ENCODE peak calls at places on chromosomes 3 and 15, in four cellular contexts. O, C, L and E are unnamed samples. For H3K9me3, the result is how much of the 10 kb centered on the place peaks cover.

GRCh38 chr3:73451276-73451973 is 173.3 kb downstream of the PDZRN3 start:
- DNase-seq in L (no peak), C (peak), O (no peak), E (no peak)

GRCh38 chr3:143163562-143163961 is 44.0 kb downstream of the CHST2 start:
- DNase-seq in C (no peak), O (no peak), L (no peak), E (no peak)

GRCh38 chr15:77063249-77063648 is 7.7 kb downstream of the TSPAN3 start:
- DNase-seq in C (no peak), O (no peak), L (no peak), E (no peak)

GRCh38 chr3:11784962-11785361 is 61.7 kb downstream of the TAMM41 start:
- DNase-seq in C (peak), L (no peak), O (no peak), E (no peak)

GRCh38 chr3:51720292-51721061 is 13.6 kb downstream of the GRM2 start:
- DNase-seq in O (no peak), C (no peak), L (no peak), E (no peak)

GRCh38 chr15:92429378-92430066 is 35.8 kb downstream of the ST8SIA2 start:
- DNase-seq in L (no peak), C (no peak), O (no peak), E (peak)

GRCh38 chr3:113912551-113913246 is 35.1 kb upstream of the ZDHHC23 start:
- DNase-seq in C (peak), L (peak), O (peak), E (peak)

GRCh38 chr3:160885791-160886286 is 129.8 kb downstream of the PPM1L start:
- DNase-seq in L (no peak), O (peak), C (no peak), E (peak)

GRCh38 chr3:172107403-172107802 is 68.0 kb downstream of the FNDC3B start:
- DNase-seq in L (peak), O (no peak), C (peak), E (no peak)

GRCh38 chr3:171404376-171404982 is 55.7 kb downstream of the TNIK start:
- DNase-seq in C (no peak), O (no peak), L (no peak), E (no peak)

GRCh38 chr3:196117809-196118208 is 35.9 kb upstream of the TFRC start:
- DNase-seq in O (no peak), C (no peak), L (no peak), E (no peak)

GRCh38 chr3:193710286-193711164 is 117.5 kb downstream of the OPA1 start:
- DNase-seq in C (no peak), O (no peak), L (no peak), E (no peak)

GRCh38 chr3:13301295-13301987 is 118.7 kb downstream of the NUP210 start:
- DNase-seq in O (no peak), L (no peak), C (no peak), E (peak)

GRCh38 chr15:80489030-80489594 is 84.9 kb downstream of the ARNT2 start:
- DNase-seq in L (no peak), C (no peak), O (no peak), E (no peak)

GRCh38 chr3:129398803-129399144 is 29.7 kb downstream of the EFCAB12 start:
- DNase-seq in C (peak), O (peak), L (no peak), E (peak)

GRCh38 chr3:8990266-8991215 is 27.3 kb upstream of the RAD18 start:
- DNase-seq in C (no peak), O (no peak), L (no peak), E (peak)

GRCh38 chr3:20038679-20039078 is 1.6 kb upstream of the KAT2B start:
- DNase-seq in L (no peak), C (no peak), O (no peak), E (no peak)

GRCh38 chr3:172280406-172281051 is 167.7 kb downstream of the GHSR start:
- DNase-seq in O (no peak), C (no peak), L (no peak), E (no peak)

GRCh38 chr15:51620647-51621046 is 1.9 kb downstream of the DMXL2 start:
- DNase-seq in C (no peak), O (no peak), L (no peak), E (no peak)

GRCh38 chr3:73061416-73061815 is at the start of gene EBLN2:
- DNase-seq in C (no peak), O (peak), L (no peak), E (no peak)

GRCh38 chr15:73965730-73966103 is 26.4 kb downstream of the STOML1 start:
- DNase-seq in L (no peak), O (no peak), C (peak), E (no peak)

GRCh38 chr15:44719293-44719999 is 8.1 kb downstream of the B2M start:
- DNase-seq in C (peak), L (peak), O (no peak), E (peak)

GRCh38 chr15:93244691-93245615 is 155.9 kb upstream of the RGMA start:
- DNase-seq in O (peak), L (no peak), C (no peak), E (no peak)

GRCh38 chr15:22979699-22980188 is 424 bp downstream of the CYFIP1 start:
- DNase-seq in O (peak), L (no peak), C (no peak), E (peak)

GRCh38 chr3:24496529-24497482 is 2.2 kb upstream of the THRB start:
- DNase-seq in L (no peak), C (no peak), O (peak), E (peak)

GRCh38 chr3:81496407-81497104 is 264.9 kb downstream of the GBE1 start:
- DNase-seq in C (no peak), O (peak), L (no peak), E (no peak)

GRCh38 chr3:14620512-14620911 is 31.1 kb upstream of the CCDC174 start:
- DNase-seq in L (no peak), O (no peak), C (no peak), E (no peak)

GRCh38 chr3:172082269-172082668 is 42.9 kb downstream of the FNDC3B start:
- DNase-seq in O (no peak), L (no peak), C (no peak), E (peak)

GRCh38 chr15:84572231-84572630 is 28.6 kb upstream of the ZSCAN2 start:
- DNase-seq in C (no peak), O (no peak), L (no peak), E (no peak)

GRCh38 chr3:66816110-66816761 is 181.9 kb upstream of the KBTBD8 start:
- DNase-seq in O (peak), C (peak), L (no peak), E (no peak)

GRCh38 chr3:119293761-119294401 is at the start of gene ARHGAP31:
- DNase-seq in L (peak), C (peak), O (peak), E (peak)

GRCh38 chr3:118262800-118263402 is 771.7 kb downstream of the IGSF11 start:
- DNase-seq in L (no peak), O (no peak), C (no peak), E (peak)
- H3K9me3 ChIP-seq in L (under half), O (under half), C (under half), E (under half)

DNA sequence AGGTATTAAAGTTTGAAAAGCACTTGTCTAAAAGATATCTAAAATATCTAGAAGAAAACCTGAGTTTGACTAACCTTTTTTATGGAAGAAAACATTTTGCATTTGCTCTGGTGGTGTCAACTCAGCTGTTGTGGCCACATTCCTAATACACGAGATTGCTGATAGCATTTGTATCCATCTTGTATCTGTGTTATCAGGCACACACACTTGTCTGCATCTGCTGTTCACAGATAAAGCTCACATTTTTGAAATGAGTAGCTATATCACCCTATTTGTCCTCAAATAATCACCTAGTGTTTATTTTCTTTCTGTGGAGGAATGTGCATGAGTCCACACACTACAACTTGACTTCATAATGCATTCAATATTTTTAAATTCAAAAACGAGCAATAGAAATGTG is 632.3 kb upstream of the NR2F2 start:
- DNase-seq in C (no peak), L (no peak), O (no peak), E (no peak)
- H3K9me3 ChIP-seq in C (under half), L (under half), O (under half), E (under half)

GRCh38 chr3:46615050-46615449 is 2.7 kb downstream of the FAM240A start:
- DNase-seq in O (no peak), L (no peak), C (no peak), E (no peak)
- H3K9me3 ChIP-seq in O (under half), L (under half), C (under half), E (under half)

GRCh38 chr3:104323226-104323625 is 1043.5 kb upstream of the ALCAM start:
- DNase-seq in L (no peak), C (no peak), O (no peak), E (no peak)
- H3K9me3 ChIP-seq in L (under half), C (under half), O (under half), E (under half)

GRCh38 chr3:185831195-185831594 is 6.4 kb upstream of the IGF2BP2 start:
- DNase-seq in C (no peak), O (no peak), L (no peak), E (no peak)

GRCh38 chr3:185830018-185830797 is 5.4 kb upstream of the IGF2BP2 start:
- DNase-seq in C (no peak), L (no peak), O (no peak), E (no peak)

GRCh38 chr3:185827595-185828344 is 2.9 kb upstream of the IGF2BP2 start:
- DNase-seq in C (no peak), L (no peak), O (no peak), E (no peak)

GRCh38 chr3:185828755-185829154 is 3.9 kb upstream of the IGF2BP2 start:
- DNase-seq in O (no peak), C (no peak), L (no peak), E (no peak)

GRCh38 chr3:185831990-185832389 is 7.1 kb upstream of the IGF2BP2 start:
- DNase-seq in C (no peak), L (no peak), O (no peak), E (no peak)
- H3K9me3 ChIP-seq in C (under half), L (under half), O (under half), E (under half)

GRCh38 chr15:33043636-33044035 is 150.9 kb downstream of the FMN1 start:
- DNase-seq in O (no peak), L (no peak), C (no peak), E (no peak)
- H3K9me3 ChIP-seq in O (under half), L (under half), C (under half), E (under half)

GRCh38 chr15:25171856-25172687 is 217.3 kb downstream of the SNRPN start:
- DNase-seq in O (no peak), L (no peak), C (no peak), E (no peak)
- H3K9me3 ChIP-seq in O (under half), L (under half), C (under half), E (under half)

GRCh38 chr3:49236226-49236625 is 40.8 kb downstream of the C3orf62 start:
- DNase-seq in O (no peak), L (no peak), C (no peak), E (no peak)
- H3K9me3 ChIP-seq in O (under half), L (under half), C (under half), E (under half)

GRCh38 chr15:25094066-25094465 is 139.3 kb downstream of the SNRPN start:
- DNase-seq in O (no peak), C (no peak), L (no peak), E (no peak)
- H3K9me3 ChIP-seq in O (under half), C (under half), L (under half), E (under half)

GRCh38 chr15:25022233-25022632 is 67.4 kb downstream of the SNRPN start:
- DNase-seq in C (no peak), L (no peak), O (no peak), E (no peak)
- H3K9me3 ChIP-seq in C (under half), L (under half), O (under half), E (under half)